ENCODE peak calls at places on chromosome 21, in four cellular contexts. One of them, this sample, is unnamed.

GRCh38 chr21:19011448-19011847 is 607.9 kb upstream of the TMPRSS15 start:
- DNase-seq in GM06990: no peak
- DNase-seq in astrocyte: no peak
- DNase-seq in A549: no peak
- DNase-seq in this sample: no peak

GRCh38 chr21:42939581-42940413 is 14.4 kb upstream of the ERVH48-1 start:
- DNase-seq in A549: peak
- DNase-seq in astrocyte: peak
- DNase-seq in GM06990: no peak
- DNase-seq in this sample: no peak

GRCh38 chr21:42545317-42545716 is 31.7 kb downstream of the SLC37A1 start:
- DNase-seq in GM06990: no peak
- DNase-seq in A549: no peak
- DNase-seq in astrocyte: no peak
- DNase-seq in this sample: peak

GRCh38 chr21:37619464-37619974 is 252.9 kb downstream of the DYRK1A start:
- DNase-seq in astrocyte: no peak
- DNase-seq in A549: no peak
- DNase-seq in GM06990: no peak
- DNase-seq in this sample: no peak

GRCh38 chr21:14215971-14216621 is at the start of gene RBM11:
- DNase-seq in GM06990: peak
- DNase-seq in astrocyte: no peak
- DNase-seq in A549: peak
- DNase-seq in this sample: peak

GRCh38 chr21:41877901-41878830 is 978 bp downstream of the PRDM15 start:
- DNase-seq in A549: no peak
- DNase-seq in astrocyte: peak
- DNase-seq in GM06990: peak
- DNase-seq in this sample: peak

GRCh38 chr21:37322084-37322483 is 44.5 kb upstream of the DYRK1A start:
- DNase-seq in A549: no peak
- DNase-seq in astrocyte: no peak
- DNase-seq in GM06990: no peak
- DNase-seq in this sample: no peak

GRCh38 chr21:29164330-29164942 is 34.0 kb downstream of the MAP3K7CL start:
- DNase-seq in GM06990: no peak
- DNase-seq in astrocyte: peak
- DNase-seq in A549: peak
- DNase-seq in this sample: peak

GRCh38 chr21:16330340-16331319 is 600.8 kb downstream of the USP25 start:
- DNase-seq in astrocyte: peak
- DNase-seq in A549: peak
- DNase-seq in GM06990: no peak
- DNase-seq in this sample: peak

GRCh38 chr21:38277501-38278111 is 20.8 kb downstream of the KCNJ15 start:
- DNase-seq in astrocyte: peak
- DNase-seq in GM06990: no peak
- DNase-seq in A549: peak
- DNase-seq in this sample: no peak

GRCh38 chr21:42970946-42971653 is 3.3 kb upstream of the PKNOX1 start:
- DNase-seq in GM06990: no peak
- DNase-seq in A549: no peak
- DNase-seq in astrocyte: no peak
- DNase-seq in this sample: no peak

GRCh38 chr21:14075346-14076142 is 135.2 kb downstream of the LIPI start:
- DNase-seq in GM06990: no peak
- DNase-seq in astrocyte: no peak
- DNase-seq in A549: no peak
- DNase-seq in this sample: no peak

GRCh38 chr21:27171704-27172103 is 204.8 kb upstream of the ADAMTS5 start:
- DNase-seq in A549: no peak
- DNase-seq in GM06990: no peak
- DNase-seq in astrocyte: no peak
- DNase-seq in this sample: no peak

GRCh38 chr21:38898422-38899098 is 92.8 kb downstream of the ETS2 start:
- DNase-seq in A549: no peak
- DNase-seq in GM06990: no peak
- DNase-seq in astrocyte: no peak
- DNase-seq in this sample: no peak

GRCh38 chr21:46127239-46128105 is 27.9 kb downstream of the FTCD start:
- DNase-seq in astrocyte: no peak
- DNase-seq in GM06990: no peak
- DNase-seq in A549: no peak
- DNase-seq in this sample: no peak

GRCh38 chr21:31670065-31670464 is 10.6 kb downstream of the SOD1 start:
- DNase-seq in GM06990: no peak
- DNase-seq in astrocyte: no peak
- DNase-seq in A549: no peak
- DNase-seq in this sample: no peak

GRCh38 chr21:16280731-16281130 is 550.9 kb downstream of the USP25 start:
- DNase-seq in astrocyte: peak
- DNase-seq in A549: no peak
- DNase-seq in GM06990: no peak
- DNase-seq in this sample: no peak

GRCh38 chr21:21268061-21268471 is 269.9 kb downstream of the NCAM2 start:
- DNase-seq in GM06990: no peak
- DNase-seq in astrocyte: peak
- DNase-seq in A549: no peak
- DNase-seq in this sample: no peak

GRCh38 chr21:45801989-45802388 is 158.5 kb downstream of the PCBP3 start:
- DNase-seq in GM06990: no peak
- DNase-seq in A549: no peak
- DNase-seq in astrocyte: no peak
- DNase-seq in this sample: no peak

GRCh38 chr21:16159213-16159970 is 429.6 kb downstream of the USP25 start:
- DNase-seq in A549: no peak
- DNase-seq in astrocyte: peak
- DNase-seq in GM06990: no peak
- DNase-seq in this sample: no peak

GRCh38 chr21:46551636-46552241 is 53.1 kb downstream of the S100B start:
- DNase-seq in astrocyte: no peak
- DNase-seq in GM06990: peak
- DNase-seq in A549: no peak
- DNase-seq in this sample: no peak

GRCh38 chr21:24224411-24224810 is 1382.9 kb downstream of the MRPL39 start:
- DNase-seq in GM06990: no peak
- DNase-seq in A549: no peak
- DNase-seq in astrocyte: no peak
- DNase-seq in this sample: no peak

GRCh38 chr21:38903578-38904193 is 98.0 kb downstream of the ETS2 start:
- DNase-seq in GM06990: no peak
- DNase-seq in A549: no peak
- DNase-seq in astrocyte: no peak
- DNase-seq in this sample: no peak

GRCh38 chr21:30733026-30733425 is 14.0 kb downstream of the KRTAP21-2 start:
- DNase-seq in A549: no peak
- DNase-seq in GM06990: no peak
- DNase-seq in astrocyte: no peak
- DNase-seq in this sample: no peak

GRCh38 chr21:37557261-37557950 is 190.8 kb downstream of the DYRK1A start:
- DNase-seq in astrocyte: no peak
- DNase-seq in GM06990: peak
- DNase-seq in A549: no peak
- DNase-seq in this sample: peak

GRCh38 chr21:42293649-42294272 is 21.4 kb downstream of the TFF3 start:
- DNase-seq in GM06990: no peak
- DNase-seq in astrocyte: no peak
- DNase-seq in A549: no peak
- DNase-seq in this sample: no peak

GRCh38 chr21:31198575-31198974 is 145.5 kb downstream of the TIAM1 start:
- DNase-seq in GM06990: no peak
- DNase-seq in astrocyte: peak
- DNase-seq in A549: peak
- DNase-seq in this sample: peak

GRCh38 chr21:45436371-45437040 is 31.5 kb downstream of the COL18A1 start:
- DNase-seq in GM06990: no peak
- DNase-seq in A549: no peak
- DNase-seq in astrocyte: no peak
- DNase-seq in this sample: no peak

GRCh38 chr21:38830667-38831525 is 25.2 kb downstream of the ETS2 start:
- DNase-seq in A549: no peak
- DNase-seq in astrocyte: no peak
- DNase-seq in GM06990: no peak
- DNase-seq in this sample: no peak

GRCh38 chr21:39681257-39681656 is 63.7 kb upstream of the IGSF5 start:
- DNase-seq in astrocyte: peak
- DNase-seq in A549: no peak
- DNase-seq in GM06990: no peak
- DNase-seq in this sample: no peak

GRCh38 chr21:36075953-36076352 is 6.1 kb downstream of the CBR1 start:
- DNase-seq in GM06990: no peak
- DNase-seq in A549: no peak
- DNase-seq in astrocyte: no peak
- DNase-seq in this sample: no peak

GRCh38 chr21:36072453-36073167 is 2.8 kb downstream of the CBR1 start:
- DNase-seq in astrocyte: no peak
- DNase-seq in A549: no peak
- DNase-seq in GM06990: no peak
- DNase-seq in this sample: no peak

GRCh38 chr21:36075171-36075570 is 5.3 kb downstream of the CBR1 start:
- DNase-seq in A549: no peak
- DNase-seq in astrocyte: no peak
- DNase-seq in GM06990: no peak
- DNase-seq in this sample: no peak

GRCh38 chr21:36070999-36071398 is 1.2 kb downstream of the CBR1 start:
- DNase-seq in A549: no peak
- DNase-seq in GM06990: no peak
- DNase-seq in astrocyte: no peak
- DNase-seq in this sample: no peak

GRCh38 chr21:36073181-36073580 is 3.4 kb downstream of the CBR1 start:
- DNase-seq in GM06990: no peak
- DNase-seq in A549: no peak
- DNase-seq in astrocyte: no peak
- DNase-seq in this sample: no peak
- H3K4me3 ChIP-seq in GM06990: no peak
- H3K4me3 ChIP-seq in A549: no peak
- H3K4me3 ChIP-seq in astrocyte: no peak
- H3K4me3 ChIP-seq in this sample: no peak

DNA sequence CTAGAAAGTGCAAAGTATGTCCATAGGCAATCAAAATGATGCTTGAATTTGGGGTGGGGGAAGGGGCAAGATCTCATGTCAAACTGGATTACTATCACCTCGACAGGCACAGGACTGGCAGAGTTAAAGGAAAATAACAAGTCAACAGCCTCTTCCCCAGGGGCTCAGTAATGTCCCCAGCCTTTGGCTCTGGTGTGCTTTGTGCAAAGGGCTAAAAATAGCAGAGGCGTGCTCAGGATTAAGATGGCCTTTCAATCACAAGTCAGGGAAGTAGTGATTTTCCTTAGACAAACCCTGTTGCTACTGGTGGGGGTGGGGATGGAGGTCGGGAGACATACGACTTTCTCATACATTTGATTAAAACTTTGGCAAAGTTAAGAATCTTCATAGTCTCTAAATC is 63.4 kb upstream of the OLIG2 start:
- DNase-seq in astrocyte: no peak
- DNase-seq in A549: no peak
- DNase-seq in GM06990: no peak
- DNase-seq in this sample: no peak
- TF ChIP-seq CTCF in astrocyte: no peak
- TF ChIP-seq CTCF in A549: no peak
- TF ChIP-seq CTCF in GM06990: no peak
- TF ChIP-seq CTCF in this sample: no peak

GRCh38 chr21:44413566-44414290 is 41.6 kb upstream of the LRRC3 start:
- DNase-seq in astrocyte: no peak
- DNase-seq in GM06990: no peak
- DNase-seq in A549: no peak
- DNase-seq in this sample: no peak
- H3K4me3 ChIP-seq in astrocyte: no peak
- H3K4me3 ChIP-seq in GM06990: no peak
- H3K4me3 ChIP-seq in A549: no peak
- H3K4me3 ChIP-seq in this sample: no peak

GRCh38 chr21:32843561-32843960 is 72.0 kb upstream of the PAXBP1 start:
- DNase-seq in astrocyte: no peak
- DNase-seq in A549: no peak
- DNase-seq in GM06990: no peak
- DNase-seq in this sample: no peak

GRCh38 chr21:32844076-32844475 is 72.5 kb upstream of the PAXBP1 start:
- DNase-seq in astrocyte: no peak
- DNase-seq in A549: no peak
- DNase-seq in GM06990: no peak
- DNase-seq in this sample: no peak

GRCh38 chr21:32844653-32845443 is 73.3 kb upstream of the PAXBP1 start:
- DNase-seq in GM06990: no peak
- DNase-seq in astrocyte: peak
- DNase-seq in A549: peak
- DNase-seq in this sample: no peak
- TF ChIP-seq CTCF in GM06990: no peak
- TF ChIP-seq CTCF in astrocyte: peak
- TF ChIP-seq CTCF in A549: no peak
- TF ChIP-seq CTCF in this sample: no peak

GRCh38 chr21:17612565-17613241 is at the start of gene BTG3:
- DNase-seq in astrocyte: peak
- DNase-seq in A549: peak
- DNase-seq in GM06990: peak
- DNase-seq in this sample: peak

GRCh38 chr21:17610862-17611261 is 1.8 kb downstream of the BTG3 start:
- DNase-seq in astrocyte: no peak
- DNase-seq in A549: no peak
- DNase-seq in GM06990: no peak
- DNase-seq in this sample: no peak

GRCh38 chr21:17612023-17612564 is 607 bp downstream of the BTG3 start:
- DNase-seq in A549: no peak
- DNase-seq in GM06990: peak
- DNase-seq in astrocyte: peak
- DNase-seq in this sample: peak

GRCh38 chr21:17611414-17612022 is 1.2 kb downstream of the BTG3 start:
- DNase-seq in GM06990: peak
- DNase-seq in astrocyte: peak
- DNase-seq in A549: peak
- DNase-seq in this sample: peak

GRCh38 chr21:17613242-17613676 is 558 bp upstream of the BTG3 start:
- DNase-seq in astrocyte: no peak
- DNase-seq in GM06990: no peak
- DNase-seq in A549: no peak
- DNase-seq in this sample: no peak
- H3K4me3 ChIP-seq in astrocyte: peak
- H3K4me3 ChIP-seq in GM06990: peak
- H3K4me3 ChIP-seq in A549: peak
- H3K4me3 ChIP-seq in this sample: peak